ENCODE peak calls at places on chromosomes 3 and 15, in seven cellular contexts. P, Q, D, V, B, F and Z are unnamed samples.

GRCh38 chr3:16101295-16102186 is 72.9 kb upstream of the GALNT15 start:
- DNase-seq in V (peak; percentile 74), D (no peak), B (no peak), F (no peak), Q (no peak), P (no peak), Z (no peak)

GRCh38 chr3:124051636-124052035 is 59.7 kb upstream of the ROPN1 start:
- DNase-seq in Q (no peak), B (no peak), V (no peak), F (no peak), D (no peak), P (no peak), Z (no peak)

GRCh38 chr3:171460226-171461086 is at the start of gene TNIK:
- DNase-seq in V (peak; percentile 92), B (peak; percentile 55), F (peak; percentile 54), Q (no peak), P (peak; percentile 94), D (peak; percentile 75), Z (peak; percentile 84)

GRCh38 chr3:104044002-104044401 is 1322.7 kb upstream of the ALCAM start:
- DNase-seq in P (no peak), Q (no peak), V (peak; percentile 9), F (no peak), D (no peak), B (no peak), Z (no peak)

GRCh38 chr3:141368062-141368924 is at the start of gene ZBTB38:
- DNase-seq in Q (peak; percentile 86), P (peak; percentile 91), B (peak; percentile 20), F (peak; percentile 99), V (peak; percentile 95), D (peak; percentile 86), Z (no peak)

GRCh38 chr3:113523241-113523640 is 8.3 kb upstream of the SPICE1 start:
- DNase-seq in D (no peak), V (no peak), Q (no peak), B (no peak), P (no peak), F (no peak), Z (no peak)

GRCh38 chr3:65597225-65597951 is 441.3 kb downstream of the MAGI1 start:
- DNase-seq in V (peak; percentile 51), Q (peak; percentile 95), P (peak; percentile 50), D (no peak), F (no peak), B (no peak), Z (no peak)

GRCh38 chr15:48005921-48006541 is 114.8 kb upstream of the SLC24A5 start:
- DNase-seq in B (no peak), P (no peak), D (no peak), F (no peak), V (no peak), Q (peak; percentile 11), Z (no peak)

GRCh38 chr3:29239377-29239776 is 41.5 kb upstream of the RBMS3 start:
- DNase-seq in V (no peak), F (no peak), B (no peak), Q (no peak), P (no peak), D (no peak), Z (no peak)

GRCh38 chr3:163811996-163812395 is 1266.3 kb downstream of the SI start:
- DNase-seq in F (no peak), P (no peak), V (no peak), B (no peak), Q (no peak), D (no peak), Z (no peak)

GRCh38 chr3:196754215-196754937 is 14.7 kb downstream of the PAK2 start:
- DNase-seq in V (no peak), F (no peak), B (no peak), D (no peak), P (peak; percentile 52), Q (no peak), Z (no peak)

GRCh38 chr3:196763179-196763578 is 23.5 kb downstream of the PAK2 start:
- DNase-seq in D (no peak), Q (no peak), V (no peak), F (no peak), B (no peak), P (no peak), Z (no peak)

GRCh38 chr3:196753201-196753600 is 13.5 kb downstream of the PAK2 start:
- DNase-seq in B (no peak), V (no peak), D (no peak), F (no peak), P (no peak), Q (no peak), Z (no peak)

GRCh38 chr3:196756738-196757137 is 17.1 kb downstream of the PAK2 start:
- DNase-seq in B (no peak), Q (no peak), F (no peak), D (no peak), V (no peak), P (no peak), Z (no peak)

GRCh38 chr3:196757876-196758739 is 18.5 kb downstream of the PAK2 start:
- DNase-seq in B (no peak), F (peak; percentile 24), Q (no peak), P (no peak), D (no peak), V (peak; percentile 81), Z (no peak)
- H3K9me3 ChIP-seq in B (peaks cover 18% of the 10 kb centered on the region), F (no peaks in the 10 kb centered on the region), Q (peaks cover 55% of the 10 kb centered on the region), P (peaks cover 9% of the 10 kb centered on the region), D (peaks cover 6% of the 10 kb centered on the region), V (peaks cover 5% of the 10 kb centered on the region), Z (peaks cover 9% of the 10 kb centered on the region)

GRCh38 chr3:31652296-31652695 is 119.6 kb downstream of the STT3B start:
- DNase-seq in D (no peak), V (no peak), Q (no peak), P (no peak), B (no peak), F (no peak), Z (no peak)

GRCh38 chr3:31659246-31659645 is 126.5 kb downstream of the STT3B start:
- DNase-seq in P (no peak), B (no peak), F (no peak), D (no peak), V (no peak), Q (no peak), Z (no peak)

GRCh38 chr3:31653464-31653863 is 120.7 kb downstream of the STT3B start:
- DNase-seq in D (no peak), B (no peak), F (no peak), Q (no peak), V (no peak), P (no peak), Z (no peak)

DNA sequence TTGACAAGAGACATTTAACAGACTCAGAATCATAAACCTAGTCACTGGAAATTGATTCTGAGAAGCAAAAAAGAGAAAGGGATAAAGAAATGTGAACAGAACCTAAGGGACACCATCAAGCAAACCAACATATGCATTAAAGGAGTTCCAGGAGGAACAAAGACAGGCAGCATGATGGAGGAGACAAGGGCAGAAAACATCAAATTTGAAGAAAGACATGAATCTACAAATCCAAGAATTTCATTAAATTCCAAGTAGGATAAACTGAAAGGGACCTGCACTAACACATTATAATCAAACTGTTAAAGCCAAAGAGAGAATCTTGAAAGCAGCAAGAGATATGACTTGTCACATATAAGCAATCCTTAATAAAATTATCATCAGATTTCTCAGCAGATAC is 122.3 kb downstream of the STT3B start:
- DNase-seq in B (no peak), Q (no peak), D (no peak), V (no peak), F (no peak), P (no peak), Z (no peak)
- H3K9me3 ChIP-seq in B (peaks cover 40% of the 10 kb centered on the region), Q (peaks cover 17% of the 10 kb centered on the region), D (peaks cover 56% of the 10 kb centered on the region), V (peaks cover 5% of the 10 kb centered on the region), F (peaks cover 5% of the 10 kb centered on the region), P (peaks cover 44% of the 10 kb centered on the region), Z (peaks cover 29% of the 10 kb centered on the region)

GRCh38 chr15:85443046-85443445 is 62.6 kb downstream of the AKAP13 start:
- DNase-seq in V (no peak), D (no peak), B (no peak), F (no peak), P (no peak), Q (no peak), Z (no peak)

GRCh38 chr15:85440451-85440850 is 60.0 kb downstream of the AKAP13 start:
- DNase-seq in Q (no peak), B (no peak), V (no peak), P (no peak), F (no peak), D (no peak), Z (no peak)

GRCh38 chr15:85445361-85445760 is 65.0 kb downstream of the AKAP13 start:
- DNase-seq in F (no peak), P (no peak), B (no peak), Q (no peak), V (no peak), D (no peak), Z (no peak)

GRCh38 chr15:85443593-85444328 is 63.4 kb downstream of the AKAP13 start:
- DNase-seq in V (peak; percentile 61), B (no peak), P (no peak), F (peak; percentile 52), Q (no peak), D (no peak), Z (no peak)

DNA sequence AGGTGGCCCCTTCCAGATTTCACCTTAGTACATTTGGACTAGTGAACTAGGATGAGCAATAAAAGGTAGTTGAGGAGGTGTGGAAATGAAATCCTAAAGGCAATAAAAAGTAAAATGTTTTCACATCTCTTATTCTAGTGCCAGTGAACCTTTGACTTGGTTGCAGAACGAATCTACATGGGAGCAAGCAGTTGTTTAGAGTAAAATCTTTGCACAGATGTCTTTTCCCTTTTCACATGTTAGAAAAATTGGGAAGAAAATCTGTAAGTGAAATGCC is 63.9 kb downstream of the AKAP13 start:
- DNase-seq in P (no peak), F (no peak), D (no peak), V (no peak), B (no peak), Q (no peak), Z (no peak)
- H3K9me3 ChIP-seq in P (no peaks in the 10 kb centered on the region), F (peaks cover 2% of the 10 kb centered on the region), D (no peaks in the 10 kb centered on the region), V (no peaks in the 10 kb centered on the region), B (no peaks in the 10 kb centered on the region), Q (no peaks in the 10 kb centered on the region), Z (no peaks in the 10 kb centered on the region)

DNA sequence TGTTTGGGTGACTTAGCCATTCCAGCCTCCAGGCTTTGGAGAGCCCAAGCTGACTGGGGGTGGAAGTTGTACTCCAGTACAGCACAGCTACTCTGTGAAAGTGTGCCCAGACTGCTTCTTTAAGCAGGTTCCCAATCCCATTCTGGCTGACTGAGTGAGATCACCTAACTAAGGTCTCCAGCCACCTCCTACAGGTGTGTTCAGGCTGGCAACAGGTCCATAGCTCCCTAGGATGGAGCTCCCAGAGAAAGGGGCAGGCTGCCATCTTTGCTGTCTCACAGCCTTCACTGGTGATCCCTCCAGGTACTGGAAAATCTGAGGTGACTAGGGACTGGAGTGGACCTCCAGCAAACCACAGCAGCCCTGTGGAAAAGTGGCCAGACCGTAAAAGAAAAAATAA is 445.3 kb upstream of the KCNMB2 start:
- DNase-seq in D (no peak), V (no peak), B (no peak), P (no peak), Q (no peak), F (no peak), Z (no peak)
- H3K9me3 ChIP-seq in D (no peaks in the 10 kb centered on the region), V (no peaks in the 10 kb centered on the region), B (peaks cover 5% of the 10 kb centered on the region), P (no peaks in the 10 kb centered on the region), Q (peaks cover 3% of the 10 kb centered on the region), F (no peaks in the 10 kb centered on the region), Z (no peaks in the 10 kb centered on the region)